ENCODE peak calls at places on chromosomes 2 and 18, in seven cellular contexts. B, W, M, V, N, T and F are unnamed samples.

GRCh38 chr2:231810905-231811304 is 24.7 kb downstream of the COPS7B start:
- DNase-seq in W (no peak), V (no peak), B (no peak), T (no peak), M (no peak), N (no peak), F (no peak)

GRCh38 chr18:49681387-49681786 is 119.5 kb downstream of the LIPG start:
- DNase-seq in B (no peak), M (peak; percentile 40), N (no peak), V (no peak), T (no peak), W (no peak), F (no peak)

GRCh38 chr2:190360965-190361364 is 17.6 kb downstream of the INPP1 start:
- DNase-seq in W (no peak), T (no peak), V (no peak), N (no peak), B (no peak), M (no peak), F (no peak)

GRCh38 chr18:2183432-2183831 is 387.9 kb downstream of the METTL4 start:
- DNase-seq in W (no peak), N (no peak), V (no peak), B (no peak), T (no peak), M (no peak), F (no peak)

GRCh38 chr18:63511285-63511684 is 30.9 kb upstream of the SERPINB12 start:
- DNase-seq in V (peak; percentile 38), W (peak; percentile 23), B (no peak), T (peak; percentile 82), M (peak; percentile 37), N (peak; percentile 68), F (peak; percentile 77)

GRCh38 chr2:19364014-19364413 is 5.6 kb upstream of the OSR1 start:
- DNase-seq in B (no peak), W (no peak), N (no peak), T (no peak), V (no peak), M (no peak), F (no peak)

GRCh38 chr2:184938221-184938985 is 340.1 kb downstream of the ZNF804A start:
- DNase-seq in W (no peak), N (no peak), T (no peak), V (no peak), M (no peak), B (no peak), F (peak; percentile 10)

GRCh38 chr2:88067189-88067588 is 436 bp upstream of the SMYD1 start:
- DNase-seq in W (no peak), M (no peak), B (no peak), T (no peak), V (no peak), N (no peak), F (no peak)

GRCh38 chr2:705971-706511 is 28.8 kb upstream of the TMEM18 start:
- DNase-seq in V (no peak), M (no peak), B (peak; percentile 60), T (no peak), N (no peak), W (no peak), F (no peak)

GRCh38 chr2:134250840-134251461 is 2.9 kb upstream of the MGAT5 start:
- DNase-seq in M (no peak), B (no peak), V (no peak), N (no peak), W (no peak), T (no peak), F (no peak)

GRCh38 chr18:23689616-23690504 is 607 bp downstream of the LAMA3 start:
- DNase-seq in W (no peak), B (no peak), N (peak; percentile 75), V (no peak), T (no peak), M (no peak), F (peak; percentile 27)

GRCh38 chr2:16168506-16169264 is 228.3 kb downstream of the MYCN start:
- DNase-seq in N (peak; percentile 44), T (no peak), W (no peak), B (no peak), M (no peak), V (no peak), F (no peak)
- TF ChIP-seq JUND in N (no peak), T (no peak), W (no peak), B (no peak), M (no peak), V (no peak), F (no peak)

GRCh38 chr2:114040816-114041215 is 150.9 kb downstream of the ACTR3 start:
- DNase-seq in W (no peak), V (no peak), N (no peak), T (no peak), B (no peak), M (no peak), F (no peak)
- TF ChIP-seq JUND in W (no peak), V (no peak), N (no peak), T (no peak), B (no peak), M (no peak), F (no peak)

GRCh38 chr18:66792466-66792865 is 188.6 kb upstream of the CDH19 start:
- DNase-seq in M (no peak), W (no peak), N (no peak), V (no peak), B (no peak), T (no peak), F (no peak)

DNA sequence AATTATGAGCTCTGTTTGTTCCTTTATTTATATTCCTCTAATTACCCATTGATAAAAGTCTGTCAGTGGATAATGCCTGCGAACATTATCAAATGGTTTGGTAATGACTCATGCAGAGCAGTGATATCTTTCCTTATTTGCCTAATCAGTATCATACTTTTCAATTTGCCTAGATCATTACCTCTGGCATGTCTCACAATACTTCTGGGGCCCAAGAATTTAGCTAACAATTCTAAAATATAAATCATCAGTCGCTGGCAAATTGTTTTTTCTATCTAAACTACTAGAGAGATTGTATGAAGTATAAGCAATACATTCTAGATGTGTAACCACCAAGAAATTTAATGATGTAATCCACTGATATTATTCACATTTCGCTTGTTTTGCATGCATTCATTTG is 191.1 kb upstream of the CDH19 start:
- DNase-seq in V (no peak), N (no peak), T (no peak), W (no peak), B (no peak), M (no peak), F (no peak)
- TF ChIP-seq JUND in V (no peak), N (no peak), T (no peak), W (no peak), B (no peak), M (no peak), F (no peak)

DNA sequence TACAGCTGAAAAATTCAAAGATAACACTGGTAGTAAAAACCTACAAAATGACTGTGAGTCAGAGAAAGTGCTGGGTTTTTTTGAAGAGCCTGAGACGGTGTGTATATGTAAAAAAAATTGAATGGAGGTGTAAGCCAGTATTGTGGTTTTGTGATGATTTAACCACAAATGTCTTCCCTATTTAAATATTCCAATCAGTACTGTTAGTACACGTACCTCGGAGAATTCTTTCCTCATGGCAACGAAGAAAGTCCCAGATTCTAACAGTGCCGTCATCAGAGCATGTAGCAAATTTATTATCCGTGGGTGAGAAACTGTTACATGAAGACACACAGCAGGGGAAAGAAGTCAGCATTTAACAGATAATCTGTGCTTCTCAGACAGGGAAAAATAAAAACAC is 48.1 kb downstream of the WDR33 start:
- DNase-seq in M (no peak), N (no peak), T (no peak), V (no peak), B (no peak), W (no peak), F (no peak)
- TF ChIP-seq JUND in M (no peak), N (no peak), T (no peak), V (no peak), B (no peak), W (no peak), F (no peak)

GRCh38 chr2:71833855-71834554 is 313.7 kb downstream of the CYP26B1 start:
- DNase-seq in M (no peak), W (no peak), N (no peak), B (no peak), T (no peak), V (no peak), F (no peak)
- TF ChIP-seq JUND in M (no peak), W (no peak), N (no peak), B (no peak), T (no peak), V (no peak), F (no peak)

GRCh38 chr18:37873416-37873815 is 307.8 kb upstream of the CELF4 start:
- DNase-seq in V (no peak), T (no peak), W (no peak), N (no peak), M (no peak), B (no peak), F (no peak)

GRCh38 chr18:37874721-37875120 is 309.1 kb upstream of the CELF4 start:
- DNase-seq in N (no peak), M (no peak), T (no peak), B (no peak), V (no peak), W (no peak), F (no peak)

GRCh38 chr18:37871583-37871982 is 306.0 kb upstream of the CELF4 start:
- DNase-seq in N (no peak), M (no peak), W (no peak), B (no peak), V (no peak), T (no peak), F (no peak)

GRCh38 chr18:37864122-37864521 is 298.5 kb upstream of the CELF4 start:
- DNase-seq in V (no peak), M (no peak), N (no peak), T (no peak), B (no peak), W (no peak), F (no peak)

DNA sequence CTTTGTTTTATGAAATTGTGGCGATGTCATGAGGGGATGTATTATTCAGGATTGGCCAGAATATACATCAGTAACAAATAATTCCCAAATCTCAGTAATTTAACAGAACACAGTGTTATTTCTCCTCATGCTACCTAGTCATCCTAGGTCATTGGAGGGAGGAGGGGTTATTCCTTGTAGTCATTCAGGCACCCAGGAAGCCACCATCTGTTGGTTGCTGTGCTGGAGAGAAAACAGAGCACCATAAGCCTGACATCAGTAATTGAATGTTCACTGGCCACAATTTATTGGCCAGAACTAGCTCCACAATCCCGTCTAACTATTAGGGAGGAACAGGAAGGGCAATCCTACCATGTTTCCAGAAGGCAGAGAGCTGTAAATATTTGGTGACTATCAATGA is 303.5 kb upstream of the CELF4 start:
- DNase-seq in B (no peak), V (no peak), N (no peak), T (no peak), W (no peak), M (no peak), F (no peak)
- TF ChIP-seq JUND in B (no peak), V (no peak), N (no peak), T (no peak), W (no peak), M (no peak), F (no peak)

DNA sequence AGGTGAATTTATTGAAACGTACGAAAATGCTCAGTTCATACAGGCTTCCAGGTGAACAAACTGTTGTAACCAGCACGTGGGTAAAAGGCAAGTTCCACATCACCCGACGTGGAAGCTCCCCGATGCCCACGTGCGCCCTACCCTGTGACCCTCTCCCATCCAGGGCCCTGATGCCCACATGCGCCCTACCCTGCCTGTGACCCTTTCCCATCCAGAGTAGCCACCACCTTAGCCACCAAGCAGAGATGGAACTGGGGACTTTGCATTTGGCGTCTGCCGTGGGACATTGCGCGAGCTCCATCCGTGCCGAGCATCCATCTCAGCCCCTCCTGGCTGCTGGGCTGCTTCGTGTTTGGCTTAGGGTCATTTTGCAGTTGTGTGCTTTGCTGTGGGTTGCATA is 37.5 kb downstream of the ANO7 start:
- DNase-seq in N (no peak), V (no peak), B (no peak), M (no peak), W (no peak), T (no peak), F (no peak)
- TF ChIP-seq JUND in N (no peak), V (no peak), B (no peak), M (no peak), W (no peak), T (no peak), F (no peak)